ENCODE peak calls at places on chromosomes 6 and 20, in four cellular contexts. R is T follicular helper cell, B is T47D, I is NCI-H1092 treated with DMSO at 0.1 percent for 48 hours. E is an unnamed sample.
A peak's percentile ranks its signal among the peaks of the same experiment; 100 is the strongest.

GRCh38 chr20:47727170-47727880 is 58.0 kb downstream of the SULF2 start:
- DNase-seq in R (peak; percentile 49), B (no peak), I (no peak), E (peak; percentile 37)

GRCh38 chr6:84768442-84769174 is 4.2 kb upstream of the TBX18 start:
- DNase-seq in R (no peak), B (peak; percentile 13), I (no peak), E (no peak)

GRCh38 chr6:45047573-45047972 is 280.6 kb upstream of the RUNX2 start:
- DNase-seq in R (no peak), B (no peak), I (no peak), E (no peak)

GRCh38 chr6:13764996-13765395 is 49.4 kb downstream of the MCUR1 start:
- DNase-seq in R (no peak), B (no peak), I (no peak), E (no peak)

GRCh38 chr6:37134622-37135191 is 35.2 kb upstream of the PIM1 start:
- DNase-seq in R (no peak), B (no peak), I (no peak), E (peak; percentile 4)

GRCh38 chr20:24665196-24665595 is 195.8 kb downstream of the SYNDIG1 start:
- DNase-seq in R (no peak), B (no peak), I (no peak), E (no peak)

GRCh38 chr6:44800171-44800671 is 412.7 kb downstream of the CDC5L start:
- DNase-seq in R (no peak), B (peak; percentile 41), I (no peak), E (no peak)

GRCh38 chr6:70421509-70421908 is 8.2 kb downstream of the FAM135A start:
- DNase-seq in R (no peak), B (no peak), I (no peak), E (no peak)

GRCh38 chr6:27188885-27189418 is 58.5 kb upstream of the PRSS16 start:
- DNase-seq in R (peak; percentile 30), B (peak; percentile 88), I (peak; percentile 32), E (peak; percentile 12)

GRCh38 chr6:126826315-126826714 is 292.2 kb upstream of the RSPO3 start:
- DNase-seq in R (no peak), B (no peak), I (no peak), E (no peak)

GRCh38 chr6:40324206-40324605 is 263.0 kb downstream of the LRFN2 start:
- DNase-seq in R (no peak), B (no peak), I (no peak), E (no peak)

GRCh38 chr20:44001667-44002596 is 87.3 kb downstream of the TOX2 start:
- DNase-seq in R (no peak), B (no peak), I (no peak), E (no peak)

GRCh38 chr20:21050710-21051109 is 55.4 kb downstream of the LINC00237 start:
- DNase-seq in R (no peak), B (no peak), I (no peak), E (no peak)

GRCh38 chr6:69880570-69880969 is 14.2 kb downstream of the COL19A1 start:
- DNase-seq in R (no peak), B (no peak), I (no peak), E (no peak)